ENCODE peak calls at places on chromosome 12, in eight cellular contexts. One of them, this sample, is unnamed.

GRCh38 chr12:58787021-58787760 is 133.1 kb downstream of the LRIG3 start:
- DNase-seq in heart left ventricle: no peak
- DNase-seq in right lobe of liver: no peak
- DNase-seq in IMR-90: no peak
- DNase-seq in GM12878: no peak
- DNase-seq in gastrocnemius medialis: no peak
- DNase-seq in adrenal gland: no peak
- DNase-seq in transverse colon: no peak
- DNase-seq in this sample: no peak

GRCh38 chr12:106831699-106832098 is 57.2 kb downstream of the RIC8B start:
- DNase-seq in adrenal gland: peak; percentile 44
- DNase-seq in heart left ventricle: no peak
- DNase-seq in right lobe of liver: no peak
- DNase-seq in GM12878: no peak
- DNase-seq in gastrocnemius medialis: no peak
- DNase-seq in transverse colon: no peak
- DNase-seq in IMR-90: no peak
- DNase-seq in this sample: no peak

GRCh38 chr12:19120795-19121194 is 8.7 kb upstream of the PLEKHA5 start:
- DNase-seq in adrenal gland: no peak
- DNase-seq in heart left ventricle: no peak
- DNase-seq in GM12878: no peak
- DNase-seq in right lobe of liver: no peak
- DNase-seq in gastrocnemius medialis: no peak
- DNase-seq in IMR-90: peak; percentile 42
- DNase-seq in transverse colon: no peak
- DNase-seq in this sample: no peak

GRCh38 chr12:24560867-24561266 is 388.0 kb downstream of the BCAT1 start:
- DNase-seq in IMR-90: no peak
- DNase-seq in heart left ventricle: no peak
- DNase-seq in gastrocnemius medialis: no peak
- DNase-seq in adrenal gland: no peak
- DNase-seq in right lobe of liver: peak; percentile 54
- DNase-seq in transverse colon: no peak
- DNase-seq in GM12878: no peak
- DNase-seq in this sample: no peak

GRCh38 chr12:93892431-93893210 is 215.4 kb downstream of the CRADD start:
- DNase-seq in heart left ventricle: peak; percentile 29
- DNase-seq in gastrocnemius medialis: no peak
- DNase-seq in IMR-90: no peak
- DNase-seq in GM12878: no peak
- DNase-seq in adrenal gland: peak; percentile 73
- DNase-seq in transverse colon: no peak
- DNase-seq in right lobe of liver: no peak
- DNase-seq in this sample: no peak

GRCh38 chr12:50222275-50222783 is 55.2 kb upstream of the CERS5 start:
- DNase-seq in right lobe of liver: no peak
- DNase-seq in IMR-90: peak; percentile 95
- DNase-seq in transverse colon: peak; percentile 52
- DNase-seq in heart left ventricle: peak; percentile 62
- DNase-seq in adrenal gland: peak; percentile 62
- DNase-seq in GM12878: no peak
- DNase-seq in gastrocnemius medialis: peak; percentile 45
- DNase-seq in this sample: peak; percentile 33

GRCh38 chr12:55659486-55660385 is 23.0 kb downstream of the OR10P1 start:
- DNase-seq in IMR-90: peak; percentile 9
- DNase-seq in right lobe of liver: no peak
- DNase-seq in adrenal gland: peak; percentile 94
- DNase-seq in transverse colon: peak; percentile 28
- DNase-seq in heart left ventricle: peak; percentile 46
- DNase-seq in GM12878: no peak
- DNase-seq in gastrocnemius medialis: peak; percentile 49
- DNase-seq in this sample: no peak

GRCh38 chr12:20367731-20368652 is at the start of gene PDE3A:
- DNase-seq in transverse colon: peak; percentile 76
- DNase-seq in gastrocnemius medialis: peak; percentile 38
- DNase-seq in heart left ventricle: peak; percentile 83
- DNase-seq in GM12878: no peak
- DNase-seq in adrenal gland: peak; percentile 21
- DNase-seq in right lobe of liver: no peak
- DNase-seq in IMR-90: peak; percentile 73
- DNase-seq in this sample: peak; percentile 31

GRCh38 chr12:122072031-122072970 is 6.3 kb upstream of the MLXIP start:
- DNase-seq in IMR-90: peak; percentile 95
- DNase-seq in GM12878: no peak
- DNase-seq in right lobe of liver: peak; percentile 65
- DNase-seq in transverse colon: no peak
- DNase-seq in heart left ventricle: peak; percentile 55
- DNase-seq in gastrocnemius medialis: peak; percentile 87
- DNase-seq in adrenal gland: peak; percentile 81
- DNase-seq in this sample: no peak

GRCh38 chr12:51974646-51975045 is 23.1 kb downstream of the ACVR1B start:
- DNase-seq in transverse colon: no peak
- DNase-seq in adrenal gland: no peak
- DNase-seq in GM12878: no peak
- DNase-seq in right lobe of liver: no peak
- DNase-seq in IMR-90: no peak
- DNase-seq in gastrocnemius medialis: no peak
- DNase-seq in heart left ventricle: no peak
- DNase-seq in this sample: no peak

GRCh38 chr12:62581288-62582064 is 114.8 kb downstream of the MON2 start:
- DNase-seq in transverse colon: no peak
- DNase-seq in gastrocnemius medialis: no peak
- DNase-seq in GM12878: no peak
- DNase-seq in IMR-90: peak; percentile 73
- DNase-seq in adrenal gland: no peak
- DNase-seq in heart left ventricle: peak; percentile 50
- DNase-seq in right lobe of liver: no peak
- DNase-seq in this sample: no peak

GRCh38 chr12:63930971-63931370 is 86.5 kb downstream of the SRGAP1 start:
- DNase-seq in gastrocnemius medialis: no peak
- DNase-seq in GM12878: no peak
- DNase-seq in IMR-90: peak; percentile 72
- DNase-seq in right lobe of liver: no peak
- DNase-seq in transverse colon: no peak
- DNase-seq in heart left ventricle: no peak
- DNase-seq in adrenal gland: no peak
- DNase-seq in this sample: no peak

GRCh38 chr12:71456316-71456715 is 16.7 kb downstream of the LGR5 start:
- DNase-seq in adrenal gland: no peak
- DNase-seq in right lobe of liver: no peak
- DNase-seq in gastrocnemius medialis: no peak
- DNase-seq in GM12878: no peak
- DNase-seq in transverse colon: no peak
- DNase-seq in heart left ventricle: no peak
- DNase-seq in IMR-90: no peak
- DNase-seq in this sample: no peak

GRCh38 chr12:81668475-81668874 is 90.7 kb downstream of the PPFIA2 start:
- DNase-seq in heart left ventricle: no peak
- DNase-seq in gastrocnemius medialis: no peak
- DNase-seq in right lobe of liver: no peak
- DNase-seq in GM12878: no peak
- DNase-seq in adrenal gland: no peak
- DNase-seq in IMR-90: peak; percentile 43
- DNase-seq in transverse colon: no peak
- DNase-seq in this sample: no peak

GRCh38 chr12:90543841-90544240 is 411.1 kb downstream of the CCER1 start:
- DNase-seq in IMR-90: peak; percentile 66
- DNase-seq in right lobe of liver: no peak
- DNase-seq in transverse colon: no peak
- DNase-seq in adrenal gland: no peak
- DNase-seq in gastrocnemius medialis: no peak
- DNase-seq in GM12878: no peak
- DNase-seq in heart left ventricle: no peak
- DNase-seq in this sample: no peak

GRCh38 chr12:71865757-71866536 is 26.4 kb downstream of the TBC1D15 start:
- DNase-seq in IMR-90: no peak
- DNase-seq in adrenal gland: no peak
- DNase-seq in gastrocnemius medialis: no peak
- DNase-seq in transverse colon: no peak
- DNase-seq in heart left ventricle: no peak
- DNase-seq in right lobe of liver: no peak
- DNase-seq in GM12878: no peak
- DNase-seq in this sample: no peak

GRCh38 chr12:47095446-47096236 is 15.9 kb upstream of the AMIGO2 start:
- DNase-seq in GM12878: no peak
- DNase-seq in transverse colon: no peak
- DNase-seq in adrenal gland: no peak
- DNase-seq in heart left ventricle: no peak
- DNase-seq in gastrocnemius medialis: no peak
- DNase-seq in IMR-90: peak; percentile 95
- DNase-seq in right lobe of liver: no peak
- DNase-seq in this sample: no peak

GRCh38 chr12:47988073-47989022 is 15.9 kb downstream of the COL2A1 start:
- DNase-seq in gastrocnemius medialis: no peak
- DNase-seq in right lobe of liver: no peak
- DNase-seq in GM12878: no peak
- DNase-seq in IMR-90: peak; percentile 33
- DNase-seq in heart left ventricle: no peak
- DNase-seq in transverse colon: no peak
- DNase-seq in adrenal gland: peak; percentile 36
- DNase-seq in this sample: no peak

GRCh38 chr12:2475984-2476383 is 318.8 kb upstream of the FKBP4 start:
- DNase-seq in adrenal gland: no peak
- DNase-seq in heart left ventricle: no peak
- DNase-seq in gastrocnemius medialis: no peak
- DNase-seq in GM12878: no peak
- DNase-seq in IMR-90: no peak
- DNase-seq in right lobe of liver: no peak
- DNase-seq in transverse colon: no peak
- DNase-seq in this sample: no peak

GRCh38 chr12:66169221-66170170 is at the start of gene TMBIM4:
- DNase-seq in transverse colon: peak; percentile 91
- DNase-seq in adrenal gland: peak; percentile 89
- DNase-seq in right lobe of liver: peak; percentile 93
- DNase-seq in IMR-90: peak; percentile 95
- DNase-seq in gastrocnemius medialis: peak; percentile 78
- DNase-seq in GM12878: peak; percentile 77
- DNase-seq in heart left ventricle: peak; percentile 93
- DNase-seq in this sample: peak; percentile 90
- TF ChIP-seq POLR2A in transverse colon: peak; percentile 76
- TF ChIP-seq POLR2A in adrenal gland: peak; percentile 36
- TF ChIP-seq POLR2A in right lobe of liver: peak; percentile 69
- TF ChIP-seq POLR2A in IMR-90: peak; percentile 80
- TF ChIP-seq POLR2A in gastrocnemius medialis: peak; percentile 49
- TF ChIP-seq POLR2A in GM12878: peak; percentile 96
- TF ChIP-seq POLR2A in heart left ventricle: no peak
- TF ChIP-seq POLR2A in this sample: peak; percentile 71

DNA sequence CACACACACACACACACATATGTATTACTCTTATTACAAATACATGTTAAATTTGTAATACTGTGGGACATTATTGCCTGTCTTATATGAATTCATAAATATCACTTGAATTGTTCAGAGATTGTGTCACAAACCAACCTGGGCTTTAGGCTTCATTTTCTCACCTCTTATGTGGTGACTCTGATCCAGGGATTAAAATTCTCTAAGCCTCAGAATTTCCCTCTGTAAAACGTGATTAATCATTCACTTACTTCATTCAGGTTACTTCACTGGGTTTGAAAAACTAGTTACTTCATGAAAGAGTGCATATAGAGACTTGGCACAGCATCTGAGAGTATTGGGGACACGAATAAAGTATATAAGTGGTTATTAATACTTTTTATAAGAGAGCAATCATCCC is 240.3 kb upstream of the PDZRN4 start:
- DNase-seq in GM12878: no peak
- DNase-seq in transverse colon: no peak
- DNase-seq in adrenal gland: no peak
- DNase-seq in heart left ventricle: no peak
- DNase-seq in IMR-90: no peak
- DNase-seq in gastrocnemius medialis: no peak
- DNase-seq in right lobe of liver: no peak
- DNase-seq in this sample: no peak
- TF ChIP-seq CTCF in GM12878: no peak
- TF ChIP-seq CTCF in transverse colon: no peak
- TF ChIP-seq CTCF in adrenal gland: no peak
- TF ChIP-seq CTCF in heart left ventricle: no peak
- TF ChIP-seq CTCF in IMR-90: no peak
- TF ChIP-seq CTCF in gastrocnemius medialis: no peak
- TF ChIP-seq CTCF in right lobe of liver: no peak
- TF ChIP-seq CTCF in this sample: no peak

GRCh38 chr12:70241845-70242244 is 1.4 kb upstream of the CNOT2 start:
- DNase-seq in gastrocnemius medialis: no peak
- DNase-seq in adrenal gland: no peak
- DNase-seq in IMR-90: no peak
- DNase-seq in GM12878: no peak
- DNase-seq in transverse colon: no peak
- DNase-seq in heart left ventricle: no peak
- DNase-seq in right lobe of liver: no peak
- DNase-seq in this sample: no peak

GRCh38 chr12:70240677-70241076 is 2.6 kb upstream of the CNOT2 start:
- DNase-seq in heart left ventricle: no peak
- DNase-seq in IMR-90: no peak
- DNase-seq in right lobe of liver: no peak
- DNase-seq in gastrocnemius medialis: no peak
- DNase-seq in transverse colon: no peak
- DNase-seq in adrenal gland: no peak
- DNase-seq in GM12878: no peak
- DNase-seq in this sample: no peak

GRCh38 chr12:70245458-70245857 is 2.2 kb downstream of the CNOT2 start:
- DNase-seq in transverse colon: no peak
- DNase-seq in IMR-90: no peak
- DNase-seq in heart left ventricle: no peak
- DNase-seq in adrenal gland: no peak
- DNase-seq in gastrocnemius medialis: no peak
- DNase-seq in GM12878: no peak
- DNase-seq in right lobe of liver: no peak
- DNase-seq in this sample: no peak

GRCh38 chr12:70243510-70244331 is 488 bp downstream of the CNOT2 start:
- DNase-seq in GM12878: no peak
- DNase-seq in transverse colon: peak; percentile 70
- DNase-seq in heart left ventricle: peak; percentile 70
- DNase-seq in right lobe of liver: peak; percentile 81
- DNase-seq in adrenal gland: peak; percentile 73
- DNase-seq in IMR-90: peak; percentile 61
- DNase-seq in gastrocnemius medialis: peak; percentile 55
- DNase-seq in this sample: peak; percentile 75

GRCh38 chr12:70242695-70243509 is at the start of gene CNOT2:
- DNase-seq in heart left ventricle: peak; percentile 92
- DNase-seq in gastrocnemius medialis: peak; percentile 90
- DNase-seq in transverse colon: peak; percentile 92
- DNase-seq in GM12878: peak; percentile 44
- DNase-seq in adrenal gland: peak; percentile 92
- DNase-seq in IMR-90: peak; percentile 93
- DNase-seq in right lobe of liver: peak; percentile 93
- DNase-seq in this sample: peak; percentile 94
- TF ChIP-seq POLR2A in heart left ventricle: no peak
- TF ChIP-seq POLR2A in gastrocnemius medialis: peak; percentile 65
- TF ChIP-seq POLR2A in transverse colon: peak; percentile 72
- TF ChIP-seq POLR2A in GM12878: peak; percentile 88
- TF ChIP-seq POLR2A in adrenal gland: peak; percentile 13
- TF ChIP-seq POLR2A in IMR-90: peak; percentile 84
- TF ChIP-seq POLR2A in right lobe of liver: peak; percentile 80
- TF ChIP-seq POLR2A in this sample: no peak

DNA sequence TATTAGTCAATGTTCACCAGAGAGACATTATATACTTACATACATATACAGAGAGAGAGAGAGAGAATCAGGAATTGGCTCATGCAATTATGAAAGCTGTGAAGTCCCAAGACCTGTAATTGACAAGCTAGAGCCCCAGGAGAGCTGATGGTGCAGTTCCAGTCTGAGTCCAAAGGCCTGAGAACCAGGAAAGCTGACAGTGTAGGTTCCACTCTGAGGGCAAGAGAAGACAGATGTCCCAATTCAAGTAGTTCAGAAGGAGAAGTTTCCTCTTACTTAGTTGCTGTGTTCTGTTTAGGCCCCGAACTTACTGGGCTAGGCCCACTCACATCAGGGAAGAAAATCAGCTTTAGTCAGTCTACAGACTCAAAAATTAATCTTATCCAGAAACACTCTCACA is 76.4 kb upstream of the FICD start:
- DNase-seq in heart left ventricle: no peak
- DNase-seq in gastrocnemius medialis: no peak
- DNase-seq in right lobe of liver: no peak
- DNase-seq in IMR-90: no peak
- DNase-seq in transverse colon: no peak
- DNase-seq in adrenal gland: no peak
- DNase-seq in GM12878: no peak
- DNase-seq in this sample: no peak
- TF ChIP-seq CTCF in heart left ventricle: no peak
- TF ChIP-seq CTCF in gastrocnemius medialis: no peak
- TF ChIP-seq CTCF in right lobe of liver: no peak
- TF ChIP-seq CTCF in IMR-90: no peak
- TF ChIP-seq CTCF in transverse colon: no peak
- TF ChIP-seq CTCF in adrenal gland: no peak
- TF ChIP-seq CTCF in GM12878: no peak
- TF ChIP-seq CTCF in this sample: no peak